ENCODE peak calls at places on chromosome 10, in six cellular contexts. J, I, M, W, N and X are unnamed samples.
A peak's percentile ranks its signal among the peaks of the same experiment; 100 is the strongest.

GRCh38 chr10:59708816-59709471 is 706 bp downstream of the SLC16A9 start:
- DNase-seq in J (no peak), N (no peak), M (peak; percentile 58), I (peak; percentile 81), W (peak; percentile 71), X (peak; percentile 49)

GRCh38 chr10:86222336-86222650 is 144.3 kb downstream of the GRID1 start:
- DNase-seq in J (no peak), I (no peak), N (no peak), W (no peak), M (no peak), X (no peak)

GRCh38 chr10:593421-593820 is 96.0 kb downstream of the DIP2C start:
- DNase-seq in J (no peak), I (no peak), M (no peak), N (no peak), W (no peak), X (no peak)

GRCh38 chr10:60035984-60036383 is 129.6 kb upstream of the CCDC6 start:
- DNase-seq in M (no peak), W (no peak), N (no peak), I (no peak), J (no peak), X (no peak)

GRCh38 chr10:61172182-61172926 is 228.4 kb upstream of the RHOBTB1 start:
- DNase-seq in N (no peak), W (no peak), J (no peak), M (no peak), I (no peak), X (no peak)

GRCh38 chr10:35913628-35914027 is 271.5 kb upstream of the FZD8 start:
- DNase-seq in J (no peak), M (no peak), I (no peak), N (no peak), W (no peak), X (no peak)

GRCh38 chr10:114022292-114022691 is 21.4 kb upstream of the ADRB1 start:
- DNase-seq in J (no peak), W (no peak), I (no peak), N (no peak), M (peak; percentile 72), X (peak; percentile 11)

GRCh38 chr10:51074238-51075028 is at the start of gene PRKG1:
- DNase-seq in J (peak; percentile 91), M (peak; percentile 92), W (peak; percentile 85), N (peak; percentile 5), I (peak; percentile 82), X (peak; percentile 71)

GRCh38 chr10:119713744-119714483 is 11.9 kb upstream of the INPP5F start:
- DNase-seq in J (no peak), N (no peak), M (no peak), W (no peak), I (peak; percentile 27), X (no peak)

GRCh38 chr10:620417-620816 is 69.1 kb downstream of the DIP2C start:
- DNase-seq in W (no peak), J (no peak), M (no peak), I (no peak), N (no peak), X (no peak)

GRCh38 chr10:122054046-122055025 is 65.4 kb downstream of the TACC2 start:
- DNase-seq in J (no peak), I (no peak), W (peak; percentile 80), M (peak; percentile 84), N (peak; percentile 84), X (peak; percentile 60)

GRCh38 chr10:123096452-123096851 is 39.3 kb upstream of the HMX3 start:
- DNase-seq in W (no peak), N (no peak), I (no peak), M (no peak), J (no peak), X (no peak)

GRCh38 chr10:130455111-130455695 is 319.0 kb downstream of the GLRX3 start:
- DNase-seq in M (peak; percentile 52), N (no peak), J (no peak), I (no peak), W (no peak), X (no peak)

GRCh38 chr10:114584419-114584818 is 73.7 kb downstream of the ABLIM1 start:
- DNase-seq in M (no peak), I (no peak), W (no peak), J (no peak), N (no peak), X (no peak)

GRCh38 chr10:66378117-66378876 is 547.5 kb upstream of the LRRTM3 start:
- DNase-seq in M (no peak), N (no peak), I (no peak), J (no peak), W (no peak), X (no peak)

GRCh38 chr10:23096814-23097549 is 1.6 kb downstream of the MSRB2 start:
- DNase-seq in N (no peak), I (peak; percentile 43), W (no peak), J (no peak), M (peak; percentile 84), X (peak; percentile 21)

GRCh38 chr10:60098676-60099601 is 192.6 kb upstream of the CCDC6 start:
- DNase-seq in W (peak; percentile 50), I (peak; percentile 20), J (no peak), N (peak; percentile 12), M (no peak), X (no peak)

GRCh38 chr10:85919358-85920022 is 447.1 kb downstream of the GRID1 start:
- DNase-seq in N (no peak), I (no peak), M (no peak), W (no peak), J (no peak), X (no peak)

GRCh38 chr10:102648269-102648888 is 4.1 kb downstream of the TRIM8 start:
- DNase-seq in M (no peak), I (no peak), W (no peak), J (no peak), N (no peak), X (no peak)

GRCh38 chr10:120810298-120810697 is 40.9 kb upstream of the WDR11 start:
- DNase-seq in W (no peak), M (no peak), N (no peak), I (peak; percentile 42), J (no peak), X (peak; percentile 8)

GRCh38 chr10:133292919-133293809 is 15.5 kb downstream of the TUBGCP2 start:
- DNase-seq in J (no peak), I (peak; percentile 34), M (no peak), W (no peak), N (no peak), X (no peak)

GRCh38 chr10:61110188-61110844 is 166.3 kb upstream of the RHOBTB1 start:
- DNase-seq in J (no peak), W (no peak), M (no peak), I (no peak), N (no peak), X (no peak)

GRCh38 chr10:79246606-79247275 is 100.5 kb upstream of the PPIF start:
- DNase-seq in I (peak; percentile 71), J (peak; percentile 86), W (no peak), N (no peak), M (peak; percentile 92), X (no peak)

GRCh38 chr10:122637371-122637770 is 62.3 kb downstream of the C10orf120 start:
- DNase-seq in J (no peak), N (no peak), W (no peak), M (peak; percentile 65), I (peak; percentile 64), X (no peak)

GRCh38 chr10:62268027-62268398 is 631 bp downstream of the RTKN2 start:
- DNase-seq in M (no peak), N (no peak), W (no peak), I (peak; percentile 46), J (no peak), X (no peak)

GRCh38 chr10:34885901-34886300 is 70.8 kb upstream of the PARD3 start:
- DNase-seq in N (no peak), I (no peak), W (no peak), J (no peak), M (no peak), X (no peak)

GRCh38 chr10:102111276-102111675 is 8.9 kb downstream of the LDB1 start:
- DNase-seq in I (no peak), W (no peak), M (no peak), N (no peak), J (no peak), X (no peak)

GRCh38 chr10:121808835-121809234 is 119.0 kb downstream of the ATE1 start:
- DNase-seq in N (no peak), W (no peak), I (no peak), J (no peak), M (no peak), X (no peak)

GRCh38 chr10:120841522-120842189 is 9.5 kb upstream of the WDR11 start:
- DNase-seq in M (no peak), J (no peak), N (peak; percentile 82), I (no peak), W (no peak), X (no peak)

GRCh38 chr10:19488592-19489280 is 327.5 kb upstream of the PLXDC2 start:
- DNase-seq in N (peak; percentile 5), M (peak; percentile 73), W (peak; percentile 90), J (no peak), I (no peak), X (peak; percentile 15)
- H3K4me3 ChIP-seq in N (no peak overlapping the region), M (peak overlapping the region; percentile 28), W (peak overlapping the region; percentile 14), J (peak overlapping the region; percentile 35), I (no peak overlapping the region), X (peak overlapping the region; percentile 31)

DNA sequence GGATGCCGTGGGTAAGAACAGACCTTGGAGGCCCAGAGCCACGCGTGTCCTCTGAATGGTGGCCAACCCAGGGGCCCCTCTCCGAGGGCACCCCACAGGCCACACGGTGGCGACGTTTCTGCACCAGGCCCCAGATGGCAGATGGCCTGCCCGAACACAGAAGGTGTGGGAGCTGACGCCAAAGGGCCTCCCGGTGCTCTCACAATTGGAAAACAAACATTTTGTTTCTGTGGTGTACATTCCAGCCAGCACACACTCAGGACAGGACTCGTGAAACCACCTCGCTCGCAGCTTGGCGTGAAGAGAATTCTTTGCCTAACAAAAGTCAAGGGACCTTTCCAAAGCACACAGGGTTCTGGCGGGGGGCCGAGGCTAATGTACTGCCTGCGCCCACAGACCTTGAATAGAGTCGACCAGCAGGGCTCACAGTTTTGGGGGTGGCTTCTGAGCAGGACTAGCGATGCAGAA is 112.1 kb downstream of the FAM53B start:
- DNase-seq in J (no peak), W (no peak), N (peak; percentile 8), M (no peak), I (peak; percentile 58), X (no peak)
- TF ChIP-seq EP300 in J (no peak), W (no peak), N (no peak), M (no peak), I (no peak), X (no peak)

GRCh38 chr10:58414270-58415041 is 29.2 kb downstream of the TFAM start:
- DNase-seq in I (peak; percentile 54), W (no peak), N (peak; percentile 68), M (no peak), J (no peak), X (no peak)
- TF ChIP-seq POLR2AphosphoS5 in I (no peak), W (no peak), N (no peak), M (no peak), J (no peak), X (no peak)

GRCh38 chr10:48655426-48656240 is 29.0 kb upstream of the WDFY4 start:
- DNase-seq in N (no peak), I (peak; percentile 71), M (peak; percentile 80), W (peak; percentile 68), J (no peak), X (peak; percentile 69)

GRCh38 chr10:48658243-48658888 is 26.3 kb upstream of the WDFY4 start:
- DNase-seq in W (peak; percentile 92), J (no peak), N (peak; percentile 56), I (peak; percentile 78), M (peak; percentile 81), X (peak; percentile 80)

GRCh38 chr10:48658889-48659269 is 25.8 kb upstream of the WDFY4 start:
- DNase-seq in W (no peak), I (no peak), N (no peak), M (no peak), J (no peak), X (no peak)

GRCh38 chr10:48656241-48656921 is 28.3 kb upstream of the WDFY4 start:
- DNase-seq in N (peak; percentile 66), I (peak; percentile 97), W (peak; percentile 96), J (peak; percentile 93), M (peak; percentile 93), X (peak; percentile 93)

GRCh38 chr10:48656928-48657327 is 27.7 kb upstream of the WDFY4 start:
- DNase-seq in N (no peak), W (no peak), M (no peak), I (no peak), J (no peak), X (no peak)
- H3K4me3 ChIP-seq in N (no peak overlapping the region), W (peak overlapping the region; percentile 32), M (peak overlapping the region; percentile 49), I (peak overlapping the region; percentile 69), J (no peak overlapping the region), X (peak overlapping the region; percentile 54)